ENCODE peak calls at places on chromosomes 12 and 14, in six cellular contexts. One of them, this sample, is unnamed. For H3K27me3, the result is how much of the 10 kb centered on the place peaks cover.

GRCh38 chr12:79547044-79547734 is 143.6 kb downstream of the PAWR start:
- DNase-seq in CD8-positive, alpha-beta T cell: no peak
- DNase-seq in HCT116: peak
- DNase-seq in body of pancreas: peak
- DNase-seq in neural progenitor cell: peak
- DNase-seq in colonic mucosa: peak
- DNase-seq in this sample: no peak

GRCh38 chr14:72523397-72524157 is 370.3 kb downstream of the DPF3 start:
- DNase-seq in CD8-positive, alpha-beta T cell: no peak
- DNase-seq in HCT116: no peak
- DNase-seq in body of pancreas: no peak
- DNase-seq in neural progenitor cell: no peak
- DNase-seq in colonic mucosa: no peak
- DNase-seq in this sample: no peak

GRCh38 chr12:117857632-117858274 is 111.0 kb downstream of the KSR2 start:
- DNase-seq in CD8-positive, alpha-beta T cell: no peak
- DNase-seq in HCT116: no peak
- DNase-seq in body of pancreas: peak
- DNase-seq in neural progenitor cell: peak
- DNase-seq in colonic mucosa: peak
- DNase-seq in this sample: no peak

GRCh38 chr12:100986595-100987547 is 192.3 kb downstream of the ANO4 start:
- DNase-seq in CD8-positive, alpha-beta T cell: no peak
- DNase-seq in HCT116: no peak
- DNase-seq in body of pancreas: no peak
- DNase-seq in neural progenitor cell: peak
- DNase-seq in colonic mucosa: no peak
- DNase-seq in this sample: no peak

GRCh38 chr14:35365130-35366047 is 39.2 kb downstream of the NFKBIA start:
- DNase-seq in CD8-positive, alpha-beta T cell: no peak
- DNase-seq in HCT116: peak
- DNase-seq in body of pancreas: peak
- DNase-seq in neural progenitor cell: no peak
- DNase-seq in colonic mucosa: peak
- DNase-seq in this sample: peak

GRCh38 chr12:71551529-71551928 is 111.9 kb downstream of the LGR5 start:
- DNase-seq in CD8-positive, alpha-beta T cell: no peak
- DNase-seq in HCT116: peak
- DNase-seq in body of pancreas: no peak
- DNase-seq in neural progenitor cell: peak
- DNase-seq in colonic mucosa: no peak
- DNase-seq in this sample: no peak

GRCh38 chr12:82383930-82384513 is 25.7 kb downstream of the METTL25 start:
- DNase-seq in CD8-positive, alpha-beta T cell: no peak
- DNase-seq in HCT116: no peak
- DNase-seq in body of pancreas: no peak
- DNase-seq in neural progenitor cell: no peak
- DNase-seq in colonic mucosa: no peak
- DNase-seq in this sample: no peak

GRCh38 chr14:36451346-36452065 is 68.5 kb downstream of the NKX2-1 start:
- DNase-seq in CD8-positive, alpha-beta T cell: no peak
- DNase-seq in HCT116: no peak
- DNase-seq in body of pancreas: no peak
- DNase-seq in neural progenitor cell: no peak
- DNase-seq in colonic mucosa: no peak
- DNase-seq in this sample: no peak

GRCh38 chr12:2187195-2187963 is 134.6 kb downstream of the CACNA1C start:
- DNase-seq in CD8-positive, alpha-beta T cell: no peak
- DNase-seq in HCT116: no peak
- DNase-seq in body of pancreas: no peak
- DNase-seq in neural progenitor cell: no peak
- DNase-seq in colonic mucosa: no peak
- DNase-seq in this sample: no peak

GRCh38 chr12:6635856-6636521 is at the start of gene LPAR5:
- DNase-seq in CD8-positive, alpha-beta T cell: no peak
- DNase-seq in HCT116: peak
- DNase-seq in body of pancreas: no peak
- DNase-seq in neural progenitor cell: no peak
- DNase-seq in colonic mucosa: peak
- DNase-seq in this sample: no peak

GRCh38 chr14:102020058-102020971 is 55.9 kb downstream of the DYNC1H1 start:
- DNase-seq in CD8-positive, alpha-beta T cell: peak
- DNase-seq in HCT116: no peak
- DNase-seq in body of pancreas: no peak
- DNase-seq in neural progenitor cell: no peak
- DNase-seq in colonic mucosa: no peak
- DNase-seq in this sample: no peak

GRCh38 chr12:27525373-27525772 is 1.4 kb downstream of the PPFIBP1 start:
- DNase-seq in CD8-positive, alpha-beta T cell: no peak
- DNase-seq in HCT116: no peak
- DNase-seq in body of pancreas: no peak
- DNase-seq in neural progenitor cell: peak
- DNase-seq in colonic mucosa: peak
- DNase-seq in this sample: no peak

GRCh38 chr14:37622231-37622923 is 26.9 kb downstream of the TTC6 start:
- DNase-seq in CD8-positive, alpha-beta T cell: no peak
- DNase-seq in HCT116: no peak
- DNase-seq in body of pancreas: no peak
- DNase-seq in neural progenitor cell: peak
- DNase-seq in colonic mucosa: no peak
- DNase-seq in this sample: no peak

GRCh38 chr12:113478351-113479011 is 6.8 kb upstream of the LHX5 start:
- DNase-seq in CD8-positive, alpha-beta T cell: no peak
- DNase-seq in HCT116: no peak
- DNase-seq in body of pancreas: no peak
- DNase-seq in neural progenitor cell: peak
- DNase-seq in colonic mucosa: no peak
- DNase-seq in this sample: no peak

GRCh38 chr12:113138826-113139225 is 3.3 kb upstream of the RASAL1 start:
- DNase-seq in CD8-positive, alpha-beta T cell: no peak
- DNase-seq in HCT116: no peak
- DNase-seq in body of pancreas: no peak
- DNase-seq in neural progenitor cell: no peak
- DNase-seq in colonic mucosa: no peak
- DNase-seq in this sample: no peak

GRCh38 chr14:38880643-38881567 is 222.1 kb downstream of the SEC23A start:
- DNase-seq in CD8-positive, alpha-beta T cell: no peak
- DNase-seq in HCT116: no peak
- DNase-seq in body of pancreas: no peak
- DNase-seq in neural progenitor cell: no peak
- DNase-seq in colonic mucosa: no peak
- DNase-seq in this sample: no peak

GRCh38 chr14:36510078-36510799 is 9.8 kb downstream of the NKX2-1 start:
- DNase-seq in CD8-positive, alpha-beta T cell: no peak
- DNase-seq in HCT116: no peak
- DNase-seq in body of pancreas: no peak
- DNase-seq in neural progenitor cell: peak
- DNase-seq in colonic mucosa: no peak
- DNase-seq in this sample: no peak

GRCh38 chr12:125185740-125186470 is 120.7 kb downstream of the AACS start:
- DNase-seq in CD8-positive, alpha-beta T cell: no peak
- DNase-seq in HCT116: peak
- DNase-seq in body of pancreas: peak
- DNase-seq in neural progenitor cell: peak
- DNase-seq in colonic mucosa: peak
- DNase-seq in this sample: no peak

GRCh38 chr14:51978566-51979398 is 10.6 kb upstream of the RTRAF start:
- DNase-seq in CD8-positive, alpha-beta T cell: peak
- DNase-seq in HCT116: peak
- DNase-seq in body of pancreas: peak
- DNase-seq in neural progenitor cell: peak
- DNase-seq in colonic mucosa: peak
- DNase-seq in this sample: no peak

GRCh38 chr12:97561321-97562230 is 99.0 kb downstream of the RMST start:
- DNase-seq in CD8-positive, alpha-beta T cell: no peak
- DNase-seq in HCT116: no peak
- DNase-seq in body of pancreas: no peak
- DNase-seq in neural progenitor cell: no peak
- DNase-seq in colonic mucosa: no peak
- DNase-seq in this sample: no peak

GRCh38 chr12:57483466-57483865 is 3.8 kb upstream of the ARHGAP9 start:
- DNase-seq in CD8-positive, alpha-beta T cell: no peak
- DNase-seq in HCT116: no peak
- DNase-seq in body of pancreas: no peak
- DNase-seq in neural progenitor cell: no peak
- DNase-seq in colonic mucosa: no peak
- DNase-seq in this sample: no peak

GRCh38 chr12:54082402-54082892 is 28.8 kb downstream of the HOXC4 start:
- DNase-seq in CD8-positive, alpha-beta T cell: peak
- DNase-seq in HCT116: no peak
- DNase-seq in body of pancreas: peak
- DNase-seq in neural progenitor cell: peak
- DNase-seq in colonic mucosa: peak
- DNase-seq in this sample: no peak

GRCh38 chr12:27333311-27334009 is 824 bp downstream of the BMAL2 start:
- DNase-seq in CD8-positive, alpha-beta T cell: no peak
- DNase-seq in HCT116: no peak
- DNase-seq in body of pancreas: peak
- DNase-seq in neural progenitor cell: peak
- DNase-seq in colonic mucosa: peak
- DNase-seq in this sample: no peak

GRCh38 chr14:77140937-77141591 is 527 bp downstream of the ZDHHC22 start:
- DNase-seq in CD8-positive, alpha-beta T cell: no peak
- DNase-seq in HCT116: no peak
- DNase-seq in body of pancreas: no peak
- DNase-seq in neural progenitor cell: peak
- DNase-seq in colonic mucosa: no peak
- DNase-seq in this sample: no peak
- H3K27me3 ChIP-seq in CD8-positive, alpha-beta T cell: under half
- H3K27me3 ChIP-seq in HCT116: under half
- H3K27me3 ChIP-seq in body of pancreas: under half
- H3K27me3 ChIP-seq in neural progenitor cell: half or more
- H3K27me3 ChIP-seq in colonic mucosa: under half
- H3K27me3 ChIP-seq in this sample: under half

DNA sequence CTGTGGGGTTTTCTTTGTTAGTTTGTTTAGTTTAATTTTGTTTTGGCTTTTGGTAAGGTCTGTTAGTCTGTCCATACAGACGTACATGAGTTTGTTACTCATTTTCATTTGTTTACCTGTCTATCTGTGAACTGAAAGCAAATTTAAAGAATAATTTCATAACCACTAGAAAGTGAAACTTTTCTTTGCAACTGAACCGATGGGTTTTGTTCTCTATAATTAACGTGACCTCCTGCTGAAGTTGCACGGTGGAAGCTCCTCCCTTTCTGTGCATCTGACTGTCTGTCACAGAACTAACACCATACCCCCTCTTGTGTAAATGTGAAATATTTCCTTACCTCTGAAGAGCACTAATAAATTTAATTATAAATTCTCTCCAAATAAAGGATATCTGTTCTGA is 595.5 kb downstream of the GALC start:
- DNase-seq in CD8-positive, alpha-beta T cell: no peak
- DNase-seq in HCT116: no peak
- DNase-seq in body of pancreas: no peak
- DNase-seq in neural progenitor cell: no peak
- DNase-seq in colonic mucosa: no peak
- DNase-seq in this sample: no peak
- H3K4me3 ChIP-seq in CD8-positive, alpha-beta T cell: no peak
- H3K4me3 ChIP-seq in HCT116: no peak
- H3K4me3 ChIP-seq in body of pancreas: no peak
- H3K4me3 ChIP-seq in neural progenitor cell: no peak
- H3K4me3 ChIP-seq in colonic mucosa: no peak
- H3K4me3 ChIP-seq in this sample: no peak

DNA sequence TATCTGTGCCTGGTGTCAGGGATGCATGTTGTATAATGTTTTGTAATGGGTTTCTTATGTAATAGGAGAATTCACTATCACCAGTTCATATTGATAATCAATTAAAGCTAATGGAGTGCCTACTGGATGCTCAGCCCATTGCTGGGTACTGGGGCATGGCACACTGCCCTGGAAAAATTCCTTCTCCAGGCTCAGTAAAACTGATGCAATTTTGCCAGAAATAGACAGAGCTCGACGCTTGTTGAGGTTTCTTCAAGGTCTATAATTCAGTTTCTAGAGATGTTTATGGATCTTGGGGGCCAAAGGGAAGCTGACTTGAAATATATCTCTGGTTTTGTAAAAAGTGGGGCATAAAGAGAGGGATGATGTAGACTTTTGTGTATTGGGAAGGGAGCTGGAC is 3.3 kb downstream of the NTF3 start:
- DNase-seq in CD8-positive, alpha-beta T cell: no peak
- DNase-seq in HCT116: no peak
- DNase-seq in body of pancreas: no peak
- DNase-seq in neural progenitor cell: no peak
- DNase-seq in colonic mucosa: no peak
- DNase-seq in this sample: no peak
- H3K27me3 ChIP-seq in CD8-positive, alpha-beta T cell: under half
- H3K27me3 ChIP-seq in HCT116: under half
- H3K27me3 ChIP-seq in body of pancreas: under half
- H3K27me3 ChIP-seq in neural progenitor cell: half or more
- H3K27me3 ChIP-seq in colonic mucosa: under half
- H3K27me3 ChIP-seq in this sample: under half

GRCh38 chr14:94963051-94963450 is 193.1 kb upstream of the GSC start:
- DNase-seq in CD8-positive, alpha-beta T cell: no peak
- DNase-seq in HCT116: no peak
- DNase-seq in body of pancreas: no peak
- DNase-seq in neural progenitor cell: no peak
- DNase-seq in colonic mucosa: no peak
- DNase-seq in this sample: no peak

GRCh38 chr14:94965551-94966339 is 191.6 kb downstream of the DICER1 start:
- DNase-seq in CD8-positive, alpha-beta T cell: no peak
- DNase-seq in HCT116: no peak
- DNase-seq in body of pancreas: no peak
- DNase-seq in neural progenitor cell: no peak
- DNase-seq in colonic mucosa: no peak
- DNase-seq in this sample: no peak

GRCh38 chr14:94966344-94966743 is 191.0 kb downstream of the DICER1 start:
- DNase-seq in CD8-positive, alpha-beta T cell: no peak
- DNase-seq in HCT116: no peak
- DNase-seq in body of pancreas: no peak
- DNase-seq in neural progenitor cell: no peak
- DNase-seq in colonic mucosa: no peak
- DNase-seq in this sample: no peak

GRCh38 chr14:94964931-94965330 is 192.4 kb downstream of the DICER1 start:
- DNase-seq in CD8-positive, alpha-beta T cell: no peak
- DNase-seq in HCT116: no peak
- DNase-seq in body of pancreas: no peak
- DNase-seq in neural progenitor cell: no peak
- DNase-seq in colonic mucosa: no peak
- DNase-seq in this sample: no peak

GRCh38 chr14:94964181-94964580 is 193.1 kb downstream of the DICER1 start:
- DNase-seq in CD8-positive, alpha-beta T cell: no peak
- DNase-seq in HCT116: no peak
- DNase-seq in body of pancreas: no peak
- DNase-seq in neural progenitor cell: no peak
- DNase-seq in colonic mucosa: no peak
- DNase-seq in this sample: no peak
- H3K4me3 ChIP-seq in CD8-positive, alpha-beta T cell: no peak
- H3K4me3 ChIP-seq in HCT116: no peak
- H3K4me3 ChIP-seq in body of pancreas: no peak
- H3K4me3 ChIP-seq in neural progenitor cell: no peak
- H3K4me3 ChIP-seq in colonic mucosa: no peak
- H3K4me3 ChIP-seq in this sample: no peak

This sample was measured in esophagus squamous epithelium.